ENCODE peak calls at places on chromosomes 6 and 20, in ten cellular contexts. C is ovary; M is mesendoderm; Y is skeletal muscle cell; L is astrocyte of the cerebellum; J is lower leg skin; V is stomach; D is CD8-positive, alpha-beta memory T cell; G is BJ; A is BE2C. T is an unnamed sample.

GRCh38 chr6:22748681-22749080 is 179.3 kb downstream of the HDGFL1 start:
- DNase-seq in C (no peak), M (peak; percentile 82), Y (no peak), L (no peak), J (no peak), V (no peak), D (no peak), G (no peak), A (no peak), T (no peak)

GRCh38 chr20:32207211-32207625 is 325 bp downstream of the PLAGL2 start:
- DNase-seq in C (no peak), M (no peak), Y (no peak), L (no peak), J (no peak), V (no peak), D (peak; percentile 14), G (no peak), A (no peak), T (peak; percentile 17)

GRCh38 chr6:134466751-134467525 is 149.0 kb upstream of the SGK1 start:
- DNase-seq in C (no peak), M (no peak), Y (no peak), L (no peak), J (no peak), V (no peak), D (no peak), G (no peak), A (no peak), T (no peak)

GRCh38 chr6:130900913-130901312 is 73.7 kb downstream of the SMLR1 start:
- DNase-seq in C (no peak), M (peak; percentile 30), Y (peak; percentile 45), L (peak; percentile 33), J (no peak), V (no peak), D (no peak), G (no peak), A (no peak), T (peak; percentile 28)

GRCh38 chr20:53800883-53801604 is 207.4 kb upstream of the ZNF217 start:
- DNase-seq in C (no peak), M (peak; percentile 54), Y (no peak), L (no peak), J (no peak), V (peak; percentile 44), D (no peak), G (no peak), A (no peak), T (no peak)

GRCh38 chr20:59831024-59831900 is 102.2 kb downstream of the SYCP2 start:
- DNase-seq in C (no peak), M (peak; percentile 8), Y (no peak), L (no peak), J (no peak), V (peak; percentile 44), D (no peak), G (no peak), A (no peak), T (peak; percentile 39)

GRCh38 chr20:32563311-32564272 is 21.5 kb downstream of the NOL4L start:
- DNase-seq in C (no peak), M (no peak), Y (no peak), L (no peak), J (no peak), V (no peak), D (no peak), G (no peak), A (no peak), T (no peak)

GRCh38 chr6:158645064-158646022 is 800 bp upstream of the DYNLT1 start:
- DNase-seq in C (peak; percentile 6), M (no peak), Y (no peak), L (no peak), J (no peak), V (peak; percentile 14), D (no peak), G (no peak), A (no peak), T (peak; percentile 23)

GRCh38 chr6:43242908-43243648 is at the start of gene TTBK1:
- DNase-seq in C (no peak), M (no peak), Y (no peak), L (no peak), J (no peak), V (no peak), D (peak; percentile 17), G (no peak), A (peak; percentile 42), T (no peak)

GRCh38 chr6:100300221-100300736 is 164.4 kb downstream of the SIM1 start:
- DNase-seq in C (no peak), M (peak; percentile 78), Y (peak; percentile 89), L (peak; percentile 81), J (no peak), V (no peak), D (no peak), G (peak; percentile 85), A (no peak), T (peak; percentile 81)

GRCh38 chr20:56664791-56665190 is 35.7 kb downstream of the TFAP2C start:
- DNase-seq in C (no peak), M (no peak), Y (no peak), L (no peak), J (no peak), V (no peak), D (no peak), G (no peak), A (no peak), T (no peak)

GRCh38 chr6:11701568-11701967 is 77.0 kb downstream of the ADTRP start:
- DNase-seq in C (no peak), M (no peak), Y (no peak), L (no peak), J (no peak), V (no peak), D (no peak), G (no peak), A (no peak), T (no peak)

GRCh38 chr6:3893487-3893886 is 44.3 kb downstream of the FAM50B start:
- DNase-seq in C (no peak), M (no peak), Y (no peak), L (no peak), J (no peak), V (no peak), D (no peak), G (no peak), A (no peak), T (no peak)

GRCh38 chr20:3734111-3734843 is 1.8 kb downstream of the HSPA12B start:
- DNase-seq in C (no peak), M (no peak), Y (no peak), L (no peak), J (no peak), V (no peak), D (no peak), G (no peak), A (no peak), T (no peak)

GRCh38 chr20:3732327-3733118 is at the start of gene HSPA12B:
- DNase-seq in C (no peak), M (peak; percentile 53), Y (no peak), L (no peak), J (no peak), V (no peak), D (no peak), G (no peak), A (no peak), T (no peak)

GRCh38 chr20:3735768-3736167 is 3.3 kb downstream of the HSPA12B start:
- DNase-seq in C (no peak), M (no peak), Y (no peak), L (no peak), J (no peak), V (no peak), D (no peak), G (no peak), A (no peak), T (no peak)

GRCh38 chr20:3731944-3732326 is 550 bp upstream of the HSPA12B start:
- DNase-seq in C (no peak), M (no peak), Y (no peak), L (no peak), J (no peak), V (no peak), D (no peak), G (no peak), A (no peak), T (no peak)

GRCh38 chr20:3733119-3733995 is 872 bp downstream of the HSPA12B start:
- DNase-seq in C (no peak), M (no peak), Y (no peak), L (no peak), J (no peak), V (no peak), D (no peak), G (no peak), A (no peak), T (no peak)
- H3K4me3 ChIP-seq in C (peak overlapping the region; percentile 44), M (no peak overlapping the region), Y (no peak overlapping the region), L (no peak overlapping the region), J (peak overlapping the region; percentile 8), V (peak overlapping the region; percentile 36), D (no peak overlapping the region), G (no peak overlapping the region), A (no peak overlapping the region), T (no peak overlapping the region)

GRCh38 chr6:111427341-111428116 is 55.5 kb downstream of the REV3L start:
- DNase-seq in C (no peak), M (no peak), Y (peak; percentile 64), L (peak; percentile 60), J (no peak), V (no peak), D (no peak), G (peak; percentile 55), A (no peak), T (peak; percentile 64)
- H3K4me3 ChIP-seq in C (no peak overlapping the region), M (no peak overlapping the region), Y (no peak overlapping the region), L (peak overlapping the region; percentile 15), J (no peak overlapping the region), V (no peak overlapping the region), D (no peak overlapping the region), G (no peak overlapping the region), A (no peak overlapping the region), T (no peak overlapping the region)

DNA sequence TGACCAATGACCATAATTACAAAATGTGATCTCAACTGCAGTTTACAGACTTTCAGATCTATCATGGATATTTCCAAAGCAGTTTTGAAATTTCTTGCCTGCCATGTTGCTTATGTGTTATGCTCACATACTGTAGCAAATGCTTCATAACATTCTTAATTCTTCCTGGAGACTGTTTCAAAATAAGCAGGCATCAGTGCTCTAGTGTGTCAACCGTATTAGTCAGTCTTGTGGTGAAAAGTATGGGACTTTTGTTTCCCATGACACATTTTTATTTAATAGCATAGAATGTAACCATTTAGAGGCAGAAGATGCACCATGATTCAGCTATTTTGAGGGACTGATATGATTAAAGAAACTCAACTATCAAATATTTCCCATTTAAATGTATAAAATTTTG is 1.7 kb downstream of the POPDC3 start:
- DNase-seq in C (no peak), M (no peak), Y (peak; percentile 88), L (no peak), J (no peak), V (no peak), D (no peak), G (peak; percentile 83), A (no peak), T (peak; percentile 77)
- H3K4me3 ChIP-seq in C (no peak overlapping the region), M (no peak overlapping the region), Y (no peak overlapping the region), L (no peak overlapping the region), J (no peak overlapping the region), V (no peak overlapping the region), D (no peak overlapping the region), G (no peak overlapping the region), A (peak overlapping the region; percentile 77), T (peak overlapping the region; percentile 86)

DNA sequence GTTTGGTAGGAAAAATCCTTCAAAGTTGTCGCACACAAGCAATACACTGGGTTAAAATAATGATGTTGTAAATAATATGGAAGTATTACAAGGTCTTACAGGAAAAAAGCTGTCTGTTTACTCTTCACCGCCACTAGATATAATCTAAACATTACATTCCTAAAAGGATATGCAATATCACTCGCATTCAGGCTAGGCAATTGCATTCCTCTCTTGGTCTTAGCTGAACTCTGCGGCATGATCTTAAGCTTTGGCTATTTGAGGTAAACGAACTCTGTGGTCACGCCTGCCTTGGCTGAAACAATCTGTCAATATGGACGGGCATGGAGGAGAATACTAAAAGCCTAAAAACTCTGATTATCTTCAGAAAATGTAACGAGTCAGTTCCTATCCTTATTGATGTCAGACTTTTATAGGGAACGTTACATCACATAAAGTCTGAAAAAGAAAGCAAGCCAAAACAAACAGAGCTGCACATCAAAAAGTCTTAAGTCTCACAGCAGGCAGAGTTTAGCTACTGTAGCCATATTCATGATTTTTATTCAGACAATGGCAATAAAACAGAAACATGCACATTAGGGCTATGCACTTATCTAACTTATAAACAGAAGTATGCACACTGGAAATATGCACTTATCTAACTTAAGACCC is 30.8 kb upstream of the FILIP1 start:
- DNase-seq in C (no peak), M (peak; percentile 70), Y (peak; percentile 83), L (peak; percentile 94), J (no peak), V (no peak), D (no peak), G (peak; percentile 80), A (no peak), T (peak; percentile 86)
- H3K4me3 ChIP-seq in C (no peak overlapping the region), M (no peak overlapping the region), Y (no peak overlapping the region), L (no peak overlapping the region), J (no peak overlapping the region), V (no peak overlapping the region), D (no peak overlapping the region), G (no peak overlapping the region), A (peak overlapping the region; percentile 7), T (peak overlapping the region; percentile 3)